ENCODE peak calls at places on chromosomes 2 and 18, in five cellular contexts. O, X, G, Z and D are unnamed samples.
A peak's percentile ranks its signal among the peaks of the same experiment; 100 is the strongest.

GRCh38 chr18:13120967-13121586 is 97.5 kb upstream of the LDLRAD4 start:
- DNase-seq in Z (no peak), O (no peak), X (no peak), G (no peak), D (no peak)

GRCh38 chr18:58887613-58887963 is 22.9 kb downstream of the ZNF532 start:
- DNase-seq in O (no peak), X (no peak), G (peak; percentile 81), Z (peak; percentile 58), D (no peak)

GRCh38 chr2:130796280-130796679 is 40.4 kb upstream of the ARHGEF4 start:
- DNase-seq in G (no peak), Z (no peak), X (no peak), O (no peak), D (no peak)

GRCh38 chr2:165952085-165952484 is 1.5 kb downstream of the TTC21B start:
- DNase-seq in X (no peak), O (no peak), Z (no peak), G (no peak), D (no peak)

GRCh38 chr2:28709101-28709500 is 42.5 kb upstream of the PPP1CB start:
- DNase-seq in X (peak; percentile 39), Z (peak; percentile 14), O (no peak), G (no peak), D (no peak)

GRCh38 chr18:24814521-24814920 is 354.1 kb downstream of the HRH4 start:
- DNase-seq in G (no peak), X (no peak), O (no peak), Z (no peak), D (no peak)

GRCh38 chr18:48955528-48956261 is 4.9 kb upstream of the SMAD7 start:
- DNase-seq in G (no peak), O (no peak), X (peak; percentile 29), Z (peak; percentile 37), D (peak; percentile 38)

GRCh38 chr18:10138719-10139118 is 224.9 kb downstream of the VAPA start:
- DNase-seq in G (no peak), X (no peak), Z (no peak), O (no peak), D (no peak)

GRCh38 chr2:203636896-203637818 is 69.3 kb upstream of the CD28 start:
- DNase-seq in Z (no peak), O (no peak), G (peak; percentile 86), X (no peak), D (no peak)

GRCh38 chr18:45652703-45653490 is 37.6 kb downstream of the SLC14A2 start:
- DNase-seq in Z (no peak), X (no peak), O (no peak), G (no peak), D (no peak)

GRCh38 chr18:43010611-43011010 is 104.9 kb downstream of the RIT2 start:
- DNase-seq in X (no peak), G (no peak), Z (no peak), O (no peak), D (no peak)

GRCh38 chr18:3910507-3910906 is 460.5 kb downstream of the TGIF1 start:
- DNase-seq in Z (no peak), O (peak; percentile 9), X (no peak), G (no peak), D (no peak)

GRCh38 chr18:31429623-31430022 is 17.9 kb upstream of the DSG3 start:
- DNase-seq in O (no peak), X (no peak), Z (peak; percentile 28), G (no peak), D (no peak)

GRCh38 chr2:70706026-70706795 is 61.8 kb downstream of the ADD2 start:
- DNase-seq in O (no peak), X (no peak), Z (no peak), G (no peak), D (no peak)